ENCODE peak calls at places on chromosomes 2 and 18, in nine cellular contexts. M is ovary, L is left ventricle myocardium inferior, N is Panc1, R is BJ, H is suprapubic skin, Y is fibroblast of lung, A is uterus, T is spleen. Z is an unnamed sample. For H3K36me3, the result is how much of the 10 kb centered on the place peaks cover.

GRCh38 chr2:27071277-27071989 is at the start of gene OST4:
- DNase-seq in H (peak), A (peak), M (peak), T (peak), L (peak), R (peak), Y (peak), N (peak), Z (peak)

GRCh38 chr2:241878007-241878970 is 8.8 kb downstream of the RTP5 start:
- DNase-seq in A (peak), Y (peak), R (no peak), L (peak), N (no peak), T (peak), H (no peak), M (peak), Z (peak)

GRCh38 chr2:45647986-45648520 is 3.4 kb upstream of the PRKCE start:
- DNase-seq in T (no peak), N (no peak), M (no peak), R (no peak), Y (no peak), L (no peak), A (no peak), H (no peak), Z (peak)

GRCh38 chr18:22063077-22063476 is 106.3 kb upstream of the GATA6 start:
- DNase-seq in N (no peak), A (no peak), R (no peak), L (no peak), H (no peak), T (no peak), Y (no peak), M (no peak), Z (no peak)

GRCh38 chr2:144132357-144132756 is 387.6 kb downstream of the ZEB2 start:
- DNase-seq in Y (peak), H (no peak), T (no peak), A (no peak), N (no peak), M (no peak), R (peak), L (no peak), Z (no peak)

GRCh38 chr2:108965540-108966299 is 23.3 kb downstream of the EDAR start:
- DNase-seq in Y (no peak), T (no peak), A (no peak), L (no peak), R (no peak), H (peak), N (no peak), M (no peak), Z (no peak)

GRCh38 chr2:10285191-10285577 is 17.5 kb upstream of the HPCAL1 start:
- DNase-seq in A (no peak), T (no peak), Y (no peak), L (no peak), R (no peak), N (no peak), M (no peak), H (no peak), Z (no peak)

GRCh38 chr2:78994789-78995188 is 30.7 kb upstream of the REG3G start:
- DNase-seq in R (no peak), N (no peak), T (no peak), L (no peak), H (no peak), A (no peak), M (no peak), Y (no peak), Z (no peak)

GRCh38 chr2:237700583-237701032 is 73.2 kb downstream of the LRRFIP1 start:
- DNase-seq in A (peak), R (no peak), Y (peak), T (peak), M (no peak), H (peak), L (peak), N (no peak), Z (peak)

GRCh38 chr2:239918749-239919148 is 106.4 kb downstream of the NDUFA10 start:
- DNase-seq in R (no peak), Y (no peak), L (no peak), M (no peak), N (no peak), A (peak), H (peak), T (peak), Z (no peak)

GRCh38 chr2:217827430-217828201 is 175.2 kb downstream of the TNS1 start:
- DNase-seq in R (no peak), L (peak), A (no peak), H (no peak), Y (peak), M (peak), T (no peak), N (no peak), Z (peak)

GRCh38 chr2:216739035-216739434 is 43.7 kb upstream of the IGFBP5 start:
- DNase-seq in H (no peak), T (no peak), L (no peak), Y (no peak), R (no peak), A (no peak), N (no peak), M (no peak), Z (no peak)

GRCh38 chr2:10785260-10785659 is 27.3 kb downstream of the PDIA6 start:
- DNase-seq in A (no peak), H (no peak), N (no peak), R (no peak), T (no peak), L (no peak), Y (no peak), M (no peak), Z (no peak)

GRCh38 chr2:76861708-76862107 is 660.5 kb downstream of the LRRTM4 start:
- DNase-seq in Y (peak), R (no peak), M (no peak), N (no peak), H (no peak), L (no peak), T (no peak), A (no peak), Z (peak)

GRCh38 chr2:196925445-196925767 is 1.1 kb downstream of the PGAP1 start:
- DNase-seq in T (no peak), H (no peak), R (no peak), A (no peak), L (no peak), Y (no peak), M (no peak), N (no peak), Z (no peak)

GRCh38 chr2:119579457-119580295 is 35.4 kb downstream of the CFAP221 start:
- DNase-seq in A (no peak), T (no peak), Y (no peak), M (no peak), L (no peak), N (no peak), H (no peak), R (no peak), Z (no peak)

GRCh38 chr2:191806396-191806795 is 40.5 kb downstream of the CAVIN2 start:
- DNase-seq in A (no peak), H (no peak), Y (no peak), R (no peak), M (no peak), L (no peak), T (no peak), N (no peak), Z (peak)

GRCh38 chr2:10447300-10448207 is 573 bp downstream of the ODC1 start:
- DNase-seq in N (no peak), R (no peak), L (no peak), Y (peak), H (peak), T (peak), M (peak), A (no peak), Z (peak)

GRCh38 chr18:11761553-11761952 is 72.5 kb downstream of the GNAL start:
- DNase-seq in N (no peak), M (no peak), R (no peak), T (no peak), H (no peak), L (no peak), A (no peak), Y (no peak), Z (no peak)

GRCh38 chr2:27134781-27135470 is 490 bp upstream of the PREB start:
- DNase-seq in T (no peak), Y (no peak), A (no peak), L (no peak), M (no peak), H (no peak), N (no peak), R (no peak), Z (no peak)

GRCh38 chr18:10213526-10213925 is 240.9 kb upstream of the APCDD1 start:
- DNase-seq in N (no peak), T (no peak), M (no peak), R (no peak), A (no peak), H (no peak), L (no peak), Y (no peak), Z (peak)

GRCh38 chr2:172429351-172429968 is 2.1 kb downstream of the ITGA6 start:
- DNase-seq in R (no peak), A (no peak), Y (peak), M (no peak), N (no peak), T (no peak), H (no peak), L (no peak), Z (peak)

GRCh38 chr2:156334496-156335478 is 2.3 kb upstream of the NR4A2 start:
- DNase-seq in N (no peak), T (peak), H (peak), L (peak), Y (peak), R (peak), A (peak), M (peak), Z (peak)

GRCh38 chr2:160241251-160242137 is 41.4 kb upstream of the ITGB6 start:
- DNase-seq in M (no peak), Y (peak), R (no peak), H (no peak), L (no peak), A (no peak), N (peak), T (no peak), Z (no peak)

GRCh38 chr2:40403233-40403841 is 48.6 kb downstream of the SLC8A1 start:
- DNase-seq in M (no peak), L (no peak), Y (peak), A (no peak), H (no peak), T (no peak), N (no peak), R (peak), Z (no peak)

GRCh38 chr2:107775791-107776190 is 50.9 kb upstream of the RGPD4 start:
- DNase-seq in N (no peak), Y (no peak), R (no peak), T (no peak), H (no peak), L (no peak), A (no peak), M (no peak), Z (no peak)

GRCh38 chr2:235570966-235571692 is 77.3 kb downstream of the AGAP1 start:
- DNase-seq in M (no peak), T (no peak), A (no peak), Y (no peak), L (no peak), H (no peak), N (no peak), R (no peak), Z (no peak)

GRCh38 chr18:13216732-13217465 is 1.7 kb upstream of the LDLRAD4 start:
- DNase-seq in T (no peak), Y (peak), R (no peak), M (no peak), L (peak), A (peak), N (no peak), H (no peak), Z (peak)

GRCh38 chr18:25786778-25787177 is 303.6 kb downstream of the SS18 start:
- DNase-seq in M (no peak), T (no peak), H (no peak), Y (peak), R (peak), L (no peak), N (no peak), A (no peak), Z (peak)
- H3K36me3 ChIP-seq in M (under half), T (under half), H (under half), Y (under half), R (under half), L (under half), N (under half), A (under half), Z (under half)

GRCh38 chr2:13650586-13651180 is 933.9 kb downstream of the TRIB2 start:
- DNase-seq in L (no peak), Y (no peak), N (no peak), R (no peak), H (no peak), M (no peak), A (no peak), T (no peak), Z (no peak)
- TF ChIP-seq CTCF in L (no peak), Y (no peak), N (no peak), R (no peak), H (no peak), M (no peak), A (no peak), T (no peak), Z (no peak)

GRCh38 chr18:61719676-61720075 is 173.1 kb downstream of the RNF152 start:
- DNase-seq in T (no peak), Y (no peak), H (no peak), R (no peak), L (no peak), M (no peak), A (no peak), N (no peak), Z (no peak)

GRCh38 chr18:61714421-61714820 is 178.4 kb downstream of the RNF152 start:
- DNase-seq in Y (no peak), L (no peak), M (no peak), T (no peak), A (no peak), N (no peak), H (no peak), R (no peak), Z (no peak)

GRCh38 chr18:61720496-61720895 is 172.3 kb downstream of the RNF152 start:
- DNase-seq in N (no peak), T (no peak), R (no peak), Y (no peak), A (no peak), L (no peak), M (no peak), H (no peak), Z (no peak)

GRCh38 chr18:61722247-61722646 is 170.6 kb downstream of the RNF152 start:
- DNase-seq in L (no peak), M (no peak), N (no peak), A (no peak), H (no peak), T (no peak), Y (no peak), R (no peak), Z (no peak)

DNA sequence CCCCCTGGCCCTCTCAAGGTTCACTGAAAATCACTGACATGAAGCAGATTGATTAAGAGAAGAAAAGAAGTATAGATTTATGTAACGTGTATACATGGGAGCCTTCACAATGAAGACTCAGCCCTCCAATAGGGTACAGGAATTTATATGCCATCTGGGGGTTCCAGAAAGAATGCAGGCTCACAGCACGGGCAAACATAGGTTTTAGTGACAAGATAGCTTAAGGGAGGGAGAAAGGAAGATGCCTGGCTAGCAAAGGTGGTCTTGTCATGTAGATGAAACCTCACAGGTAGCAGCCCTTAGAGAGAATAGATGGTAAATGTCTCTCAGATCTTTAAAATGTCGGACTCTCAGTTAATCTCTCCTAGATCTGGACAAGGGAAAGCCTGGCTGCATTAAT is 173.9 kb downstream of the RNF152 start:
- DNase-seq in L (no peak), T (no peak), A (no peak), R (no peak), H (no peak), N (no peak), M (no peak), Y (no peak), Z (no peak)
- H3K36me3 ChIP-seq in L (under half), T (under half), A (under half), R (under half), H (under half), N (under half), M (under half), Y (under half), Z (under half)

GRCh38 chr2:223589901-223590300 is 12.3 kb downstream of the SCG2 start:
- DNase-seq in H (no peak), Y (no peak), M (no peak), N (no peak), T (no peak), A (no peak), L (no peak), R (no peak), Z (no peak)
- TF ChIP-seq CTCF in H (no peak), Y (no peak), M (no peak), N (no peak), T (no peak), A (no peak), L (no peak), R (no peak), Z (no peak)

GRCh38 chr2:233143700-233144331 is 83.7 kb downstream of the INPP5D start:
- DNase-seq in A (no peak), Y (no peak), N (no peak), L (no peak), H (peak), M (no peak), R (no peak), T (peak), Z (no peak)
- H3K36me3 ChIP-seq in A (under half), Y (under half), N (under half), L (under half), H (under half), M (under half), R (under half), T (half or more), Z (under half)